ENCODE peak calls at places on chromosomes 5 and 9, in five cellular contexts. One of them, this sample, is unnamed.

GRCh38 chr5:15717002-15717401 is 217.0 kb downstream of the FBXL7 start:
- DNase-seq in NCI-H524: no peak
- DNase-seq in kidney: no peak
- DNase-seq in astrocyte: peak
- DNase-seq in NCI-H1092 treated with DMSO at 0.1 percent for 48 hours: no peak
- DNase-seq in this sample: no peak

GRCh38 chr9:88997646-88998045 is 6.4 kb downstream of the S1PR3 start:
- DNase-seq in NCI-H1092 treated with DMSO at 0.1 percent for 48 hours: no peak
- DNase-seq in kidney: no peak
- DNase-seq in NCI-H524: no peak
- DNase-seq in astrocyte: no peak
- DNase-seq in this sample: no peak

GRCh38 chr5:178214160-178214803 is 9.9 kb downstream of the HNRNPAB start:
- DNase-seq in kidney: peak
- DNase-seq in astrocyte: no peak
- DNase-seq in NCI-H524: no peak
- DNase-seq in NCI-H1092 treated with DMSO at 0.1 percent for 48 hours: no peak
- DNase-seq in this sample: peak

GRCh38 chr5:152218694-152219093 is 186.4 kb downstream of the NMUR2 start:
- DNase-seq in NCI-H524: no peak
- DNase-seq in astrocyte: no peak
- DNase-seq in NCI-H1092 treated with DMSO at 0.1 percent for 48 hours: no peak
- DNase-seq in kidney: no peak
- DNase-seq in this sample: no peak

GRCh38 chr5:125269926-125270325 is 523.5 kb upstream of the ZNF608 start:
- DNase-seq in NCI-H1092 treated with DMSO at 0.1 percent for 48 hours: no peak
- DNase-seq in astrocyte: no peak
- DNase-seq in NCI-H524: no peak
- DNase-seq in kidney: no peak
- DNase-seq in this sample: no peak

GRCh38 chr5:72129730-72130129 is 22.5 kb downstream of the MAP1B start:
- DNase-seq in NCI-H1092 treated with DMSO at 0.1 percent for 48 hours: no peak
- DNase-seq in NCI-H524: no peak
- DNase-seq in kidney: no peak
- DNase-seq in astrocyte: peak
- DNase-seq in this sample: no peak

GRCh38 chr5:150641006-150641570 is 628 bp downstream of the SYNPO start:
- DNase-seq in astrocyte: peak
- DNase-seq in kidney: peak
- DNase-seq in NCI-H1092 treated with DMSO at 0.1 percent for 48 hours: no peak
- DNase-seq in NCI-H524: no peak
- DNase-seq in this sample: no peak

GRCh38 chr9:77961541-77961940 is 70.1 kb downstream of the GNAQ start:
- DNase-seq in astrocyte: peak
- DNase-seq in NCI-H524: no peak
- DNase-seq in NCI-H1092 treated with DMSO at 0.1 percent for 48 hours: no peak
- DNase-seq in kidney: no peak
- DNase-seq in this sample: no peak

GRCh38 chr5:14635656-14636055 is 28.9 kb upstream of the OTULIN start:
- DNase-seq in NCI-H524: no peak
- DNase-seq in NCI-H1092 treated with DMSO at 0.1 percent for 48 hours: no peak
- DNase-seq in astrocyte: no peak
- DNase-seq in kidney: no peak
- DNase-seq in this sample: no peak

GRCh38 chr5:151696470-151697061 is 9.9 kb upstream of the SPARC start:
- DNase-seq in kidney: peak
- DNase-seq in NCI-H524: peak
- DNase-seq in astrocyte: peak
- DNase-seq in NCI-H1092 treated with DMSO at 0.1 percent for 48 hours: no peak
- DNase-seq in this sample: no peak

GRCh38 chr9:15277400-15278137 is 29.4 kb downstream of the TTC39B start:
- DNase-seq in NCI-H1092 treated with DMSO at 0.1 percent for 48 hours: peak
- DNase-seq in astrocyte: peak
- DNase-seq in NCI-H524: peak
- DNase-seq in kidney: no peak
- DNase-seq in this sample: no peak

GRCh38 chr5:73253047-73253660 is 80.2 kb downstream of the TMEM174 start:
- DNase-seq in kidney: no peak
- DNase-seq in astrocyte: no peak
- DNase-seq in NCI-H524: no peak
- DNase-seq in NCI-H1092 treated with DMSO at 0.1 percent for 48 hours: no peak
- DNase-seq in this sample: no peak

GRCh38 chr5:31377284-31377946 is 154.5 kb downstream of the DROSHA start:
- DNase-seq in astrocyte: no peak
- DNase-seq in NCI-H524: no peak
- DNase-seq in kidney: no peak
- DNase-seq in NCI-H1092 treated with DMSO at 0.1 percent for 48 hours: no peak
- DNase-seq in this sample: no peak

GRCh38 chr9:26975728-26976707 is 19.8 kb downstream of the IFT74 start:
- DNase-seq in kidney: no peak
- DNase-seq in NCI-H524: peak
- DNase-seq in NCI-H1092 treated with DMSO at 0.1 percent for 48 hours: peak
- DNase-seq in astrocyte: peak
- DNase-seq in this sample: no peak

GRCh38 chr9:127214421-127215265 is 49.9 kb upstream of the GARNL3 start:
- DNase-seq in NCI-H524: peak
- DNase-seq in NCI-H1092 treated with DMSO at 0.1 percent for 48 hours: peak
- DNase-seq in kidney: no peak
- DNase-seq in astrocyte: peak
- DNase-seq in this sample: peak

GRCh38 chr9:137352511-137353222 is 50.6 kb upstream of the NRARP start:
- DNase-seq in kidney: peak
- DNase-seq in NCI-H1092 treated with DMSO at 0.1 percent for 48 hours: no peak
- DNase-seq in NCI-H524: no peak
- DNase-seq in astrocyte: no peak
- DNase-seq in this sample: no peak

GRCh38 chr5:77155179-77155839 is 55.2 kb upstream of the PDE8B start:
- DNase-seq in NCI-H524: no peak
- DNase-seq in kidney: no peak
- DNase-seq in NCI-H1092 treated with DMSO at 0.1 percent for 48 hours: no peak
- DNase-seq in astrocyte: no peak
- DNase-seq in this sample: no peak

GRCh38 chr5:123937230-123937629 is 425.3 kb downstream of the CSNK1G3 start:
- DNase-seq in NCI-H524: peak
- DNase-seq in kidney: no peak
- DNase-seq in NCI-H1092 treated with DMSO at 0.1 percent for 48 hours: no peak
- DNase-seq in astrocyte: peak
- DNase-seq in this sample: no peak

GRCh38 chr5:65326912-65327311 is 154.8 kb downstream of the ADAMTS6 start:
- DNase-seq in kidney: no peak
- DNase-seq in NCI-H1092 treated with DMSO at 0.1 percent for 48 hours: no peak
- DNase-seq in NCI-H524: no peak
- DNase-seq in astrocyte: peak
- DNase-seq in this sample: no peak

GRCh38 chr5:134549714-134550113 is 24.2 kb downstream of the JADE2 start:
- DNase-seq in astrocyte: peak
- DNase-seq in NCI-H524: no peak
- DNase-seq in kidney: no peak
- DNase-seq in NCI-H1092 treated with DMSO at 0.1 percent for 48 hours: no peak
- DNase-seq in this sample: no peak

GRCh38 chr5:176647870-176648466 is 684 bp downstream of the TSPAN17 start:
- DNase-seq in NCI-H1092 treated with DMSO at 0.1 percent for 48 hours: peak
- DNase-seq in astrocyte: no peak
- DNase-seq in kidney: peak
- DNase-seq in NCI-H524: peak
- DNase-seq in this sample: peak

GRCh38 chr9:78521680-78522079 is 224.8 kb downstream of the PSAT1 start:
- DNase-seq in kidney: no peak
- DNase-seq in astrocyte: no peak
- DNase-seq in NCI-H1092 treated with DMSO at 0.1 percent for 48 hours: no peak
- DNase-seq in NCI-H524: no peak
- DNase-seq in this sample: no peak